ENCODE peak calls at places on chromosomes 13 and 19, in ten cellular contexts. W is uterus; V is WTC11; B is activated B cell treated with CpG ODN at 0.5 μM for 24 hours; S is cardiac muscle cell; Z is fibroblast of lung; A is AG04449; K is IMR-90; P is psoas muscle; T is CD4-positive, alpha-beta T cell. R is an unnamed sample.

GRCh38 chr13:51715613-51716012 is 88.3 kb downstream of the DHRS12 start:
- DNase-seq in W (no peak), A (no peak), B (no peak), V (no peak), Z (no peak), T (no peak), P (no peak), S (no peak), K (no peak), R (no peak)

GRCh38 chr19:55242517-55242916 is 14.0 kb upstream of the TMEM86B start:
- DNase-seq in A (no peak), W (no peak), P (no peak), T (no peak), B (no peak), K (no peak), S (no peak), Z (no peak), V (no peak), R (no peak)

GRCh38 chr19:18339703-18340102 is 695 bp upstream of the PGPEP1 start:
- DNase-seq in K (peak), W (no peak), A (no peak), B (no peak), P (no peak), V (peak), T (no peak), S (no peak), Z (no peak), R (no peak)

GRCh38 chr13:27405521-27406134 is 18.8 kb upstream of the GTF3A start:
- DNase-seq in Z (no peak), P (no peak), S (no peak), K (no peak), V (no peak), A (no peak), W (no peak), T (no peak), B (no peak), R (no peak)

GRCh38 chr13:84867246-84867645 is 932.0 kb downstream of the SLITRK6 start:
- DNase-seq in T (no peak), V (no peak), B (no peak), A (no peak), S (no peak), P (no peak), Z (no peak), K (no peak), W (no peak), R (no peak)

GRCh38 chr13:110495881-110496280 is 65.6 kb downstream of the RAB20 start:
- DNase-seq in S (no peak), V (no peak), P (no peak), A (no peak), T (no peak), W (no peak), B (no peak), K (no peak), Z (no peak), R (no peak)

GRCh38 chr19:57088125-57088524 is 31.7 kb upstream of the USP29 start:
- DNase-seq in B (no peak), W (no peak), S (no peak), Z (no peak), P (no peak), A (no peak), V (no peak), T (no peak), K (no peak), R (no peak)

GRCh38 chr13:105196052-105196451 is 1339.4 kb downstream of the EFNB2 start:
- DNase-seq in P (no peak), S (no peak), T (no peak), K (peak), V (peak), B (no peak), W (no peak), A (peak), Z (peak), R (no peak)

GRCh38 chr19:35931161-35931873 is 4.9 kb upstream of the LRFN3 start:
- DNase-seq in W (peak), K (peak), T (peak), V (peak), A (peak), B (peak), P (peak), Z (peak), S (peak), R (peak)

GRCh38 chr13:83878691-83879410 is 3.4 kb downstream of the SLITRK1 start:
- DNase-seq in V (peak), K (no peak), A (no peak), B (no peak), T (no peak), W (no peak), S (peak), Z (no peak), P (no peak), R (no peak)

GRCh38 chr13:114013952-114014629 is 40.2 kb upstream of the C13orf46 start:
- DNase-seq in S (no peak), W (no peak), K (no peak), B (no peak), Z (no peak), V (no peak), A (no peak), T (no peak), P (no peak), R (no peak)

GRCh38 chr13:31951215-31951678 is 80.3 kb upstream of the FRY start:
- DNase-seq in V (no peak), S (peak), T (no peak), B (peak), K (peak), Z (no peak), A (no peak), W (no peak), P (peak), R (no peak)

GRCh38 chr19:47430041-47430802 is 10.9 kb upstream of the MEIS3 start:
- DNase-seq in W (no peak), A (no peak), P (no peak), K (peak), V (peak), S (peak), T (no peak), B (no peak), Z (peak), R (no peak)

GRCh38 chr19:51020988-51021651 is 1.6 kb upstream of the KLK10 start:
- DNase-seq in V (no peak), T (no peak), S (peak), P (no peak), Z (peak), W (no peak), A (peak), K (peak), B (no peak), R (peak)

GRCh38 chr19:55484571-55485438 is at the start of gene NAT14:
- DNase-seq in B (peak), P (peak), K (peak), Z (peak), A (no peak), V (peak), T (peak), W (peak), S (peak), R (peak)

GRCh38 chr19:18685597-18686164 is 2.2 kb downstream of the CRTC1 start:
- DNase-seq in W (no peak), S (no peak), B (no peak), K (peak), A (no peak), P (no peak), T (no peak), V (no peak), Z (peak), R (no peak)

GRCh38 chr13:20489185-20489820 is 36.4 kb downstream of the CRYL1 start:
- DNase-seq in V (no peak), K (peak), P (no peak), W (no peak), Z (peak), S (no peak), T (no peak), B (no peak), A (no peak), R (no peak)

GRCh38 chr19:5124111-5124855 is 155.4 kb downstream of the KDM4B start:
- DNase-seq in B (no peak), P (no peak), T (no peak), V (no peak), W (no peak), Z (no peak), K (no peak), S (no peak), A (no peak), R (no peak)

GRCh38 chr19:41928754-41929535 is 696 bp upstream of the ERFL start:
- DNase-seq in B (no peak), W (no peak), V (no peak), K (no peak), A (no peak), Z (no peak), P (no peak), T (peak), S (no peak), R (no peak)

GRCh38 chr19:10921909-10922637 is 6.4 kb downstream of the YIPF2 start:
- DNase-seq in A (no peak), V (no peak), W (no peak), S (no peak), B (no peak), Z (no peak), K (no peak), P (no peak), T (no peak), R (no peak)

GRCh38 chr19:47421844-47422395 is 2.6 kb upstream of the MEIS3 start:
- DNase-seq in V (no peak), T (no peak), B (no peak), A (no peak), P (no peak), W (peak), S (peak), K (no peak), Z (no peak), R (no peak)

GRCh38 chr19:21396893-21397572 is at the start of gene ZNF493:
- DNase-seq in B (peak), A (peak), K (peak), Z (peak), P (peak), V (peak), S (peak), T (peak), W (peak), R (peak)

GRCh38 chr19:34452671-34453253 is 24.6 kb downstream of the UBA2 start:
- DNase-seq in V (no peak), B (no peak), P (no peak), W (no peak), K (peak), Z (peak), S (no peak), T (no peak), A (peak), R (no peak)

GRCh38 chr13:19927117-19927734 is 31.3 kb upstream of the ZMYM2 start:
- DNase-seq in B (no peak), W (no peak), S (no peak), T (no peak), Z (peak), A (no peak), K (peak), P (no peak), V (no peak), R (no peak)

GRCh38 chr13:41398494-41399190 is 58.7 kb upstream of the RGCC start:
- DNase-seq in S (no peak), K (no peak), W (no peak), P (no peak), B (no peak), V (no peak), A (no peak), Z (no peak), T (no peak), R (no peak)

GRCh38 chr13:112445411-112446271 is 69.5 kb downstream of the SPACA7 start:
- DNase-seq in W (no peak), A (no peak), B (no peak), V (no peak), S (no peak), K (no peak), P (no peak), T (no peak), Z (no peak), R (no peak)

GRCh38 chr19:47998800-47999199 is 4.4 kb downstream of the ELSPBP1 start:
- DNase-seq in W (no peak), Z (no peak), S (no peak), B (no peak), V (no peak), T (no peak), A (no peak), P (no peak), K (no peak), R (no peak)

GRCh38 chr19:16051254-16052025 is 24.9 kb upstream of the TPM4 start:
- DNase-seq in A (no peak), W (no peak), S (no peak), K (no peak), Z (peak), V (no peak), B (no peak), T (no peak), P (no peak), R (no peak)
- TF ChIP-seq CTCF in A (no peak), W (no peak), S (peak), K (no peak), Z (no peak), V (no peak), B (no peak), T (no peak), P (no peak), R (no peak)

DNA sequence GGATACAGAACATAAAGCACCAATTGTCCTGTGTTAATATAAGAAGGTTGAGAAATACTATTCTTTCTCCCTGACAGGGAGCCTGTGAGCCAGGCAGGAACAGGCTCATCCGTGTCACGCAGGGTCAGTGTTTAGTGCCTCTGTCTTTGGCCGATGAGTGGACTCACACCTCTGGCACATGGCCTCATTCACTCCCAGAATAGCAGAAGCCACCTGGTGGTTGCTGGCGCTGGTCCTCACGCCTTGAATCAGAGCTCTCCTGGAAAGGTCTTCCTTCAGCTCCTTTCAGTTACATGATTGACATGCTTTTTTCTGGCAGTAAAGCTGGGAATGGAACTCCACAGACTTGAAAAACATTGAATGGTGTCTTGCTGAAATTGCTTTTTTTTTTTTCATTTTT is 28.1 kb upstream of the SIAH3 start:
- DNase-seq in P (peak), A (no peak), W (peak), T (no peak), B (no peak), Z (no peak), S (peak), V (peak), K (no peak), R (peak)
- TF ChIP-seq CTCF in P (peak), A (no peak), W (no peak), T (peak), B (no peak), Z (no peak), S (no peak), V (no peak), K (no peak), R (peak)

GRCh38 chr19:8361921-8362793 is 1.8 kb upstream of the ANGPTL4 start:
- DNase-seq in W (peak), K (peak), S (peak), Z (peak), A (peak), P (peak), B (no peak), T (no peak), V (no peak), R (no peak)

GRCh38 chr19:8366121-8366581 is 2.2 kb downstream of the ANGPTL4 start:
- DNase-seq in W (no peak), Z (no peak), V (no peak), A (no peak), P (no peak), T (no peak), S (no peak), K (no peak), B (no peak), R (no peak)

GRCh38 chr19:8367327-8368001 is 3.5 kb downstream of the ANGPTL4 start:
- DNase-seq in S (peak), K (peak), B (no peak), P (peak), A (peak), V (peak), Z (peak), T (no peak), W (peak), R (peak)

GRCh38 chr19:8366961-8367326 is 3.0 kb downstream of the ANGPTL4 start:
- DNase-seq in S (no peak), W (peak), B (no peak), Z (peak), P (peak), A (no peak), T (no peak), V (no peak), K (no peak), R (no peak)

GRCh38 chr19:8363803-8364771 is at the start of gene ANGPTL4:
- DNase-seq in A (no peak), S (peak), P (peak), B (no peak), V (peak), Z (peak), T (no peak), W (peak), K (peak), R (peak)
- TF ChIP-seq CTCF in A (peak), S (peak), P (peak), B (no peak), V (no peak), Z (no peak), T (no peak), W (peak), K (peak), R (no peak)

DNA sequence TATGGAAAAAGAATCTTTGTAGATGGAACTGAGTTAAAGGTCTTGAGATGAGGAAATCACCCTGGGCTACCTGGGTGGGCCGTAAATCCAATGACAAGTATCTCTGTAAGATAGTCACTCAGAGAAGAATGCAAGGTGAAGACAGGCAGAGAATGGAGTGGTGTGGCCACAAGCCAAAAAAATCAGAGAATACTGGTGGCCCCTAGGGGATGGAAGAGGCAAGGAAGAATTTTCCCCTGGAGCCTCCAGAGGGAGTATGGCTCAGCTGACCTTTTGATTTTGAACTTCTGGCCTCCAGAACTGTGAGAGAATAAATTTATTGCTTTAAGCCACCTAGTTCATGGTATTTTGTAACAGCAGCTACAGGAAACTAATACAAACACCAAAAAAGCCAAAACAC is 32.7 kb upstream of the CSNK1A1L start:
- DNase-seq in A (no peak), V (peak), P (no peak), B (no peak), K (no peak), W (no peak), T (no peak), S (no peak), Z (peak), R (no peak)
- TF ChIP-seq CTCF in A (peak), V (no peak), P (no peak), B (no peak), K (no peak), W (no peak), T (no peak), S (peak), Z (peak), R (no peak)

GRCh38 chr19:14019100-14019499 is 8.8 kb upstream of the RLN3 start:
- DNase-seq in W (no peak), S (no peak), A (no peak), T (no peak), P (no peak), K (no peak), Z (no peak), V (no peak), B (no peak), R (no peak)

GRCh38 chr19:14021474-14021873 is 6.5 kb upstream of the RLN3 start:
- DNase-seq in B (no peak), T (no peak), A (no peak), S (no peak), W (no peak), V (peak), K (no peak), Z (no peak), P (no peak), R (no peak)

GRCh38 chr19:14027856-14028450 is at the start of gene RLN3:
- DNase-seq in K (no peak), V (no peak), S (no peak), Z (no peak), T (no peak), A (no peak), W (no peak), B (no peak), P (no peak), R (no peak)

GRCh38 chr19:14022469-14022868 is 5.5 kb upstream of the RLN3 start:
- DNase-seq in S (no peak), K (peak), V (no peak), P (no peak), T (no peak), W (no peak), Z (peak), B (no peak), A (no peak), R (no peak)

GRCh38 chr19:14023404-14024235 is 4.3 kb upstream of the RLN3 start:
- DNase-seq in B (no peak), Z (no peak), V (peak), K (peak), A (no peak), W (no peak), S (peak), T (no peak), P (peak), R (peak)
- TF ChIP-seq CTCF in B (no peak), Z (peak), V (no peak), K (peak), A (peak), W (no peak), S (peak), T (peak), P (peak), R (peak)

DNA sequence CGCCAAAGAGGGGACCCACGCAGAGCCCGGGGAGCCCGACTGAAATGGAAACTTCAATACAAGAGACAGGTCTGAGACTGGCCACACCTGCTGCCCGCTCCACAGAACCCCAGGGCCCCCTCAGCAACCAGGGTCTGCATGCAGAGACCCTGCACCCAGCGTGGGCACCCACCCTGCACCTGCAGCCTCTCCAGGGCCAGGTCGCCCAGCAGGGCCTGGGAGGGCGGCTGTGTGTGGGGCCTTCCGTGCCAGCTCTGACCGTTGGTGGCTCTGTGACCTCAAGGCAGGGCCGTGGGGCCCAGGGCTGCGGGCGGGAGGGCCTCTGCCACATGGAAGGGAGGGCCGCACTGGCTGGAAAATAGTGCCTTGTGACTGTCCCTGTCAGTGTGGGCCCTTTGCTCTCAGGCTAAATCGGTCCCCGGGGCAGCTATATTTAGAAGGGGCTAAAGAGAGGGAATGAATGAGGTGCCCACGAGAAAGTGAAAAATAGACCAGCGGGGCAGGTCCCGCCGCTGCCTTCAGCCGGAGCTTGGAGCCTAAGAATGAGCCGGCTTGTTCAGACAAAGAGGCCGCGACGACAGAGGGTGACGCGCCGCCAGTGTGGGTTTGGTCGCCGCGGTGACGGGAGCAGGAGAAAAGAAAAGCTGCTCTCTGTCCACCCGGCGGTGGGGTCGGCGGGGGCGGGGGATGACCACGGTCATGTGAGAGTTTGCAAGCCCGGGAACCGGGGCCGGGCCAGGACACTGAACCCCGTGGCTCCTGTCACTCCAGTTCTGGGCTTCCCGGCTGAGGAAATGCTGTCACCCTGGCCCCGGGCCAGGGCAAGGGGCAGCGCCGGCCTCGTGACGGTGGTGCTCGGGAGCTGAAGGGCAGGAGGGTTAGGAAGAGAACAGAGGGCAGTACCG is 70.5 kb downstream of the GADD45B start:
- DNase-seq in T (no peak), A (no peak), B (no peak), W (peak), Z (peak), V (peak), P (peak), S (peak), K (no peak), R (no peak)
- TF ChIP-seq CTCF in T (no peak), A (no peak), B (no peak), W (no peak), Z (no peak), V (no peak), P (no peak), S (no peak), K (no peak), R (no peak)

GRCh38 chr13:87810920-87811344 is 139.8 kb downstream of the SLITRK5 start:
- DNase-seq in V (no peak), T (no peak), Z (no peak), S (no peak), A (no peak), P (no peak), B (no peak), K (no peak), W (no peak), R (no peak)
- TF ChIP-seq CTCF in V (no peak), T (no peak), Z (no peak), S (no peak), A (no peak), P (no peak), B (no peak), K (no peak), W (no peak), R (no peak)

R was measured in endothelial cell.